ENCODE peak calls at places on chromosomes 13 and 19, in four cellular contexts. W is ovary, D is cardiac muscle cell, M is right atrium auricular region. V is an unnamed sample.

GRCh38 chr19:13241321-13242104 is 91.3 kb downstream of the IER2 start:
- DNase-seq in M (no peak), D (no peak), W (no peak), V (no peak)

GRCh38 chr13:89514534-89515312 is 1832.8 kb upstream of the MIR17HG start:
- DNase-seq in W (no peak), D (no peak), M (no peak), V (peak)

GRCh38 chr19:47269596-47269995 is 5.1 kb upstream of the INAFM1 start:
- DNase-seq in D (no peak), W (no peak), M (no peak), V (no peak)

GRCh38 chr19:33698576-33699435 is 77.1 kb downstream of the CHST8 start:
- DNase-seq in D (no peak), W (no peak), M (no peak), V (no peak)

GRCh38 chr19:1459479-1459878 is 9.6 kb downstream of the APC2 start:
- DNase-seq in M (no peak), D (no peak), W (no peak), V (no peak)

GRCh38 chr13:31182987-31183386 is 16.8 kb upstream of the B3GLCT start:
- DNase-seq in D (no peak), W (no peak), M (no peak), V (no peak)

GRCh38 chr13:93473441-93474270 is 247.0 kb downstream of the GPC6 start:
- DNase-seq in W (no peak), M (no peak), D (no peak), V (no peak)

GRCh38 chr13:21825801-21826200 is 154.9 kb downstream of the FGF9 start:
- DNase-seq in M (no peak), D (no peak), W (no peak), V (no peak)

GRCh38 chr19:18128044-18128443 is 24.9 kb upstream of the PIK3R2 start:
- DNase-seq in D (no peak), W (no peak), M (no peak), V (no peak)

GRCh38 chr13:41674246-41674645 is 216.9 kb downstream of the RGCC start:
- DNase-seq in D (no peak), M (no peak), W (no peak), V (no peak)

GRCh38 chr13:107680115-107680514 is 535.2 kb downstream of the LIG4 start:
- DNase-seq in W (no peak), D (no peak), M (no peak), V (no peak)

GRCh38 chr19:17703823-17704463 is 15.3 kb upstream of the MAP1S start:
- DNase-seq in W (no peak), M (peak), D (peak), V (no peak)

GRCh38 chr19:27870293-27870692 is 1342.7 kb downstream of the UQCRFS1 start:
- DNase-seq in W (no peak), M (no peak), D (no peak), V (no peak)

GRCh38 chr13:74305876-74306275 is 171.7 kb upstream of the KLF12 start:
- DNase-seq in M (no peak), D (no peak), W (no peak), V (no peak)

GRCh38 chr19:13146763-13147563 is 3.2 kb downstream of the STX10 start:
- DNase-seq in M (no peak), D (no peak), W (no peak), V (no peak)

GRCh38 chr19:18893573-18894253 is 2.2 kb downstream of the CERS1 start:
- DNase-seq in W (no peak), D (no peak), M (no peak), V (no peak)

GRCh38 chr13:51158923-51159322 is 47.8 kb upstream of the C13orf42 start:
- DNase-seq in M (no peak), D (no peak), W (no peak), V (no peak)

GRCh38 chr19:37986048-37986750 is 79.2 kb downstream of the SIPA1L3 start:
- DNase-seq in W (no peak), D (no peak), M (no peak), V (no peak)

GRCh38 chr13:95020298-95020987 is 280.8 kb downstream of the ABCC4 start:
- DNase-seq in W (no peak), D (no peak), M (no peak), V (peak)

GRCh38 chr19:46809534-46810272 is 21.3 kb upstream of the SLC1A5 start:
- DNase-seq in D (no peak), M (no peak), W (no peak), V (no peak)

GRCh38 chr19:46351241-46352041 is 4.6 kb downstream of the PPP5C start:
- DNase-seq in M (peak), D (no peak), W (no peak), V (peak)

GRCh38 chr13:33994198-33994597 is 176.2 kb downstream of the RFC3 start:
- DNase-seq in D (no peak), M (no peak), W (no peak), V (no peak)

GRCh38 chr19:33796164-33797100 is at the start of gene KCTD15:
- DNase-seq in W (peak), M (no peak), D (peak), V (no peak)

GRCh38 chr13:51453959-51454703 is 1.3 kb upstream of the INTS6 start:
- DNase-seq in D (peak), M (no peak), W (peak), V (no peak)

GRCh38 chr19:51227324-51227723 is 2.4 kb downstream of the CD33 start:
- DNase-seq in D (no peak), W (no peak), M (no peak), V (no peak)

GRCh38 chr19:51224163-51224641 is 678 bp upstream of the CD33 start:
- DNase-seq in W (no peak), D (no peak), M (no peak), V (no peak)

DNA sequence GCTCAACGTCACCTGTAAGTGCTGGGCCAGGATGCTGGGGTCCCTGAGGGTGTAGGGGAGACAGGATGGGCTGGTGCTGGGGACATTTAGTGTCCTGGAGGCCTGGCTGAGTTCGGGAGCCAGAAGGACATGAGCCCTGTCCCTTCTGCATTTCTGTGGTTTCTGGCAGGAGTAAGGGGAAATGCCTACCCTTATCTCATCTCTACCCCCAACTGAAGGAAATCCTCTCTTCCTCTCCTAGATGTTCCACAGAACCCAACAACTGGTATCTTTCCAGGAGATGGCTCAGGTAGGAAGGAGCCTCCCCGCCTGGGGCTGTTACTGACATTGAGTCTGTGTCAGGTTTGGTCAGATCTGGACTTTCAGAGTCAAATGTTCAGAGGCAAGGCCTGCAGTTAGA is 1.2 kb downstream of the CD33 start:
- DNase-seq in D (no peak), M (no peak), W (no peak), V (no peak)
- H3K4me3 ChIP-seq in D (no peak), M (no peak), W (no peak), V (no peak)

DNA sequence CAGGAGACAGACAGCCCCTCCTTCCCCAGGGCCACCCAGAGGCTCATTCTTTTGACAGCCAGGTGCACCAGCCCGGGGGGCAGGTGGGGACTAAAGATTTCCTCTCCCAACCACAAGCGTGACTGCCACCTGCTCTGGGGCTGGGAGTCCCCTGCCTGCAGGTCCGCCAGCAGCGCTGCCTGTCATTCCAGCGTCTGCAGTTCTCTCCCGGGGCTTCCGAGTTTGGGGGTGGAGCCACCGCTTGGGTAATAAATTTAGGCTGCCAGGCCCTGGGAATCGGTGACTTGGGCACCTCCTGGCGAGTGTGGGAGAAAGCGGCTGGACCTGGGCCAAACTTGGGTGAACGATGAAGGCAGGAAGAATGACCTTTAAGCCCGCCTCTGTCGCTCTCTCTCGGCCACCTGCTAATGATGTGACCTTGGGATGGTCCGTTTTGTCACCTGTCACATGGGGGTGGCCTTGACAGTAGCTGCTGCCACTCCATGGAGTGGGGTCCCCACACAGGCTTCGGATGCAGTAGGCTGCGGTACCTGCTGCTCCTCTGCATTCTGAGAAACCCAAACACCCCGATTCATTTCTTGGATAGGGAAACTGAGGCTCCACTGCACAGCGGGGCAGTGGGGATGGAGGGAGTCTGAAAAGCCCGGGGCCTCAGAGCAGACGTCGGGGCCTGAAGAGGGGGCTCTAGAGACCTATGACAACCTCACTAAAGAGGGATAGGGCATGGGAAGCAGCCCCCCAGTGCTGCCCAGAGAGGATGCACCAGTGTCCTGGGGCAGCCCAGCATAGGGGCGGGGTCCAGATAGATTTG is 12.8 kb downstream of the FUT6 start:
- DNase-seq in W (no peak), M (peak), D (peak), V (no peak)
- H3K4me3 ChIP-seq in W (no peak), M (no peak), D (no peak), V (no peak)

DNA sequence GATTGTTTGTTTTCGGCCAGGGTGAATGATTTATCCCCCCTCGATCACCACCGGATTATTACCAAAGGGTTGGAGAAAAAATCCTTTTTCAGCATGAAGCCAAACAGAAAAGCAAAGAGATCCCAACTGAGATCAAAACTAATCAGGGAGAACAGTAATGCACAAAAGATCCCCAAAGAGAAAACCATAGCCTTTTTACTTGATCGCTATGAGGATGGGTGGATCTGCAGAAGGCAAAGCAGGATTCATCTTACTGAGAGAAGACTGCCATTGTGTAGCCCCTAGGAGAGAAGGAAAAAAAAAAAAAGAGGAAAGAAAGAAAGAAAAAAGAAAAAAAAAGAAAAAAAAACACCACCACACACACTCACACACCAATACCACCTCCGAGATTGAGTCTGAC is at the start of gene FGF14:
- DNase-seq in W (no peak), D (no peak), M (no peak), V (no peak)
- H3K4me3 ChIP-seq in W (peak), D (peak), M (peak), V (no peak)

GRCh38 chr19:54460230-54461005 is 3.2 kb downstream of the LENG9 start:
- DNase-seq in W (peak), M (no peak), D (no peak), V (no peak)
- H3K4me3 ChIP-seq in W (no peak), M (no peak), D (no peak), V (no peak)

V was measured in SJSA1.